ENCODE peak calls at places on chromosome 21, in seven cellular contexts. One of them, this sample, is unnamed.

GRCh38 chr21:27145134-27145798 is 178.4 kb upstream of the ADAMTS5 start:
- DNase-seq in AG04450: no peak
- DNase-seq in mammary epithelial cell: no peak
- DNase-seq in osteoblast: no peak
- DNase-seq in CD8-positive, alpha-beta memory T cell: no peak
- DNase-seq in IMR-90: no peak
- DNase-seq in tibial artery: no peak
- DNase-seq in this sample: no peak

GRCh38 chr21:34603002-34603709 is 11.8 kb downstream of the RCAN1 start:
- DNase-seq in AG04450: peak
- DNase-seq in mammary epithelial cell: peak
- DNase-seq in osteoblast: peak
- DNase-seq in CD8-positive, alpha-beta memory T cell: no peak
- DNase-seq in IMR-90: peak
- DNase-seq in tibial artery: peak
- DNase-seq in this sample: no peak

GRCh38 chr21:22476726-22477646 is 1478.8 kb downstream of the NCAM2 start:
- DNase-seq in AG04450: no peak
- DNase-seq in mammary epithelial cell: no peak
- DNase-seq in osteoblast: no peak
- DNase-seq in CD8-positive, alpha-beta memory T cell: no peak
- DNase-seq in IMR-90: no peak
- DNase-seq in tibial artery: no peak
- DNase-seq in this sample: no peak

GRCh38 chr21:34613679-34614442 is 1.1 kb downstream of the RCAN1 start:
- DNase-seq in AG04450: no peak
- DNase-seq in mammary epithelial cell: peak
- DNase-seq in osteoblast: peak
- DNase-seq in CD8-positive, alpha-beta memory T cell: no peak
- DNase-seq in IMR-90: peak
- DNase-seq in tibial artery: no peak
- DNase-seq in this sample: no peak

GRCh38 chr21:35575280-35575915 is 484.9 kb downstream of the SETD4 start:
- DNase-seq in AG04450: peak
- DNase-seq in mammary epithelial cell: peak
- DNase-seq in osteoblast: no peak
- DNase-seq in CD8-positive, alpha-beta memory T cell: no peak
- DNase-seq in IMR-90: peak
- DNase-seq in tibial artery: no peak
- DNase-seq in this sample: no peak

GRCh38 chr21:16040601-16041000 is 310.8 kb downstream of the USP25 start:
- DNase-seq in AG04450: no peak
- DNase-seq in mammary epithelial cell: peak
- DNase-seq in osteoblast: no peak
- DNase-seq in CD8-positive, alpha-beta memory T cell: no peak
- DNase-seq in IMR-90: peak
- DNase-seq in tibial artery: no peak
- DNase-seq in this sample: no peak

GRCh38 chr21:17391811-17392340 is 121.0 kb upstream of the CXADR start:
- DNase-seq in AG04450: no peak
- DNase-seq in mammary epithelial cell: no peak
- DNase-seq in osteoblast: no peak
- DNase-seq in CD8-positive, alpha-beta memory T cell: no peak
- DNase-seq in IMR-90: no peak
- DNase-seq in tibial artery: no peak
- DNase-seq in this sample: no peak

GRCh38 chr21:15826147-15826780 is 96.5 kb downstream of the USP25 start:
- DNase-seq in AG04450: no peak
- DNase-seq in mammary epithelial cell: peak
- DNase-seq in osteoblast: no peak
- DNase-seq in CD8-positive, alpha-beta memory T cell: no peak
- DNase-seq in IMR-90: peak
- DNase-seq in tibial artery: no peak
- DNase-seq in this sample: no peak

GRCh38 chr21:41899431-41900202 is 20.5 kb upstream of the PRDM15 start:
- DNase-seq in AG04450: no peak
- DNase-seq in mammary epithelial cell: no peak
- DNase-seq in osteoblast: no peak
- DNase-seq in CD8-positive, alpha-beta memory T cell: no peak
- DNase-seq in IMR-90: no peak
- DNase-seq in tibial artery: no peak
- DNase-seq in this sample: no peak

GRCh38 chr21:9763807-9764206 is 757.6 kb upstream of the TPTE start:
- DNase-seq in AG04450: no peak
- DNase-seq in mammary epithelial cell: no peak
- DNase-seq in osteoblast: no peak
- DNase-seq in CD8-positive, alpha-beta memory T cell: no peak
- DNase-seq in IMR-90: no peak
- DNase-seq in tibial artery: no peak
- DNase-seq in this sample: no peak

GRCh38 chr21:35783686-35784085 is 276.6 kb downstream of the SETD4 start:
- DNase-seq in AG04450: no peak
- DNase-seq in mammary epithelial cell: peak
- DNase-seq in osteoblast: no peak
- DNase-seq in CD8-positive, alpha-beta memory T cell: no peak
- DNase-seq in IMR-90: no peak
- DNase-seq in tibial artery: no peak
- DNase-seq in this sample: no peak

GRCh38 chr21:29149771-29150425 is 19.5 kb downstream of the MAP3K7CL start:
- DNase-seq in AG04450: peak
- DNase-seq in mammary epithelial cell: no peak
- DNase-seq in osteoblast: no peak
- DNase-seq in CD8-positive, alpha-beta memory T cell: no peak
- DNase-seq in IMR-90: peak
- DNase-seq in tibial artery: no peak
- DNase-seq in this sample: no peak

GRCh38 chr21:41659791-41660560 is 106.9 kb downstream of the RIPK4 start:
- DNase-seq in AG04450: no peak
- DNase-seq in mammary epithelial cell: no peak
- DNase-seq in osteoblast: peak
- DNase-seq in CD8-positive, alpha-beta memory T cell: no peak
- DNase-seq in IMR-90: peak
- DNase-seq in tibial artery: peak
- DNase-seq in this sample: no peak

GRCh38 chr21:30257773-30258172 is 25.0 kb downstream of the KRTAP24-1 start:
- DNase-seq in AG04450: no peak
- DNase-seq in mammary epithelial cell: peak
- DNase-seq in osteoblast: peak
- DNase-seq in CD8-positive, alpha-beta memory T cell: no peak
- DNase-seq in IMR-90: no peak
- DNase-seq in tibial artery: no peak
- DNase-seq in this sample: no peak

GRCh38 chr21:18164933-18165332 is 79.7 kb upstream of the CHODL start:
- DNase-seq in AG04450: no peak
- DNase-seq in mammary epithelial cell: no peak
- DNase-seq in osteoblast: no peak
- DNase-seq in CD8-positive, alpha-beta memory T cell: no peak
- DNase-seq in IMR-90: no peak
- DNase-seq in tibial artery: no peak
- DNase-seq in this sample: no peak

GRCh38 chr21:35204850-35205564 is 155.9 kb upstream of the RUNX1 start:
- DNase-seq in AG04450: peak
- DNase-seq in mammary epithelial cell: no peak
- DNase-seq in osteoblast: peak
- DNase-seq in CD8-positive, alpha-beta memory T cell: no peak
- DNase-seq in IMR-90: peak
- DNase-seq in tibial artery: peak
- DNase-seq in this sample: no peak

GRCh38 chr21:18298228-18298627 is 53.6 kb downstream of the CHODL start:
- DNase-seq in AG04450: no peak
- DNase-seq in mammary epithelial cell: no peak
- DNase-seq in osteoblast: no peak
- DNase-seq in CD8-positive, alpha-beta memory T cell: no peak
- DNase-seq in IMR-90: no peak
- DNase-seq in tibial artery: no peak
- DNase-seq in this sample: no peak

GRCh38 chr21:41419921-41420862 is 5.8 kb upstream of the MX1 start:
- DNase-seq in AG04450: peak
- DNase-seq in mammary epithelial cell: peak
- DNase-seq in osteoblast: peak
- DNase-seq in CD8-positive, alpha-beta memory T cell: peak
- DNase-seq in IMR-90: peak
- DNase-seq in tibial artery: peak
- DNase-seq in this sample: peak

GRCh38 chr21:41956926-41957729 is 3.3 kb upstream of the C2CD2 start:
- DNase-seq in AG04450: peak
- DNase-seq in mammary epithelial cell: peak
- DNase-seq in osteoblast: peak
- DNase-seq in CD8-positive, alpha-beta memory T cell: no peak
- DNase-seq in IMR-90: peak
- DNase-seq in tibial artery: no peak
- DNase-seq in this sample: no peak

DNA sequence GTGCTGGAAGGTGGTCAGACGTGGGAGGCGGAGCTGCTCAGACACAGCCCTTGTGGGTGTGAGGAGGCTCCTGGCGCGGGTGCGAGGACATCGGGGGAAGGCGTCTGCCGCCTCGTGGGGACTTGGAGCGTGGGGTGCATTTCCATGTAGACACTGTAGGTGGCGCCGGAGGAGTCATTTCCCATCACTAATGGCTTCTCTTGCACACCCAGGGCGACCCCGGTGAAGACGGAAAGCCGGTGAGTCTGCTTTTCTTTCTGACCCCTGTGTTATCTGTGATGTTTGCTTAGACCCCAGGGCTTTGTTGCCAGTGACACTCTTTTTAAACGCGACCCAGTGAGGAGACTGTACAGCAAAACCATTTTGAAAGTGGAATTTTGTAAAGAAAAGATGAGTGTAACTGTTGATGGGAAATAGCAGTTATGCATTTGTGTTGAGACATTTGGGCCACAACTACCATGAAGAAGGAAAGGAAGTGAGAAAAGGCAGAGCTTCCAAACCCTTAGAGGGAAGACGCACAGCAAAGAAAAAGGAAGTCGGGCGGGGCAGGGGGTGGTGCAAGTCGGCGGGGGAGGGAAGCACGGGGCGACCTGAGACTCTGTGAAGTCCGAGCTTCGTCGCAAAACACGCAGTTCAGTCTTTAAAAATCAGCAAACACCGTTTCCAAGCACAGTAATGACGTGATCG is 64.0 kb downstream of the SLC19A1 start:
- DNase-seq in AG04450: no peak
- DNase-seq in mammary epithelial cell: no peak
- DNase-seq in osteoblast: peak
- DNase-seq in CD8-positive, alpha-beta memory T cell: peak
- DNase-seq in IMR-90: peak
- DNase-seq in tibial artery: peak
- DNase-seq in this sample: peak
- H3K4me3 ChIP-seq in AG04450: no peak
- H3K4me3 ChIP-seq in mammary epithelial cell: no peak
- H3K4me3 ChIP-seq in osteoblast: peak
- H3K4me3 ChIP-seq in CD8-positive, alpha-beta memory T cell: peak
- H3K4me3 ChIP-seq in IMR-90: no peak
- H3K4me3 ChIP-seq in tibial artery: no peak
- H3K4me3 ChIP-seq in this sample: peak

GRCh38 chr21:43277481-43278351 is 108.9 kb downstream of the CRYAA start:
- DNase-seq in AG04450: no peak
- DNase-seq in mammary epithelial cell: no peak
- DNase-seq in osteoblast: peak
- DNase-seq in CD8-positive, alpha-beta memory T cell: no peak
- DNase-seq in IMR-90: no peak
- DNase-seq in tibial artery: no peak
- DNase-seq in this sample: no peak
- H3K27ac ChIP-seq in AG04450: no peak
- H3K27ac ChIP-seq in mammary epithelial cell: no peak
- H3K27ac ChIP-seq in osteoblast: no peak
- H3K27ac ChIP-seq in CD8-positive, alpha-beta memory T cell: no peak
- H3K27ac ChIP-seq in IMR-90: no peak
- H3K27ac ChIP-seq in tibial artery: no peak
- H3K27ac ChIP-seq in this sample: no peak

DNA sequence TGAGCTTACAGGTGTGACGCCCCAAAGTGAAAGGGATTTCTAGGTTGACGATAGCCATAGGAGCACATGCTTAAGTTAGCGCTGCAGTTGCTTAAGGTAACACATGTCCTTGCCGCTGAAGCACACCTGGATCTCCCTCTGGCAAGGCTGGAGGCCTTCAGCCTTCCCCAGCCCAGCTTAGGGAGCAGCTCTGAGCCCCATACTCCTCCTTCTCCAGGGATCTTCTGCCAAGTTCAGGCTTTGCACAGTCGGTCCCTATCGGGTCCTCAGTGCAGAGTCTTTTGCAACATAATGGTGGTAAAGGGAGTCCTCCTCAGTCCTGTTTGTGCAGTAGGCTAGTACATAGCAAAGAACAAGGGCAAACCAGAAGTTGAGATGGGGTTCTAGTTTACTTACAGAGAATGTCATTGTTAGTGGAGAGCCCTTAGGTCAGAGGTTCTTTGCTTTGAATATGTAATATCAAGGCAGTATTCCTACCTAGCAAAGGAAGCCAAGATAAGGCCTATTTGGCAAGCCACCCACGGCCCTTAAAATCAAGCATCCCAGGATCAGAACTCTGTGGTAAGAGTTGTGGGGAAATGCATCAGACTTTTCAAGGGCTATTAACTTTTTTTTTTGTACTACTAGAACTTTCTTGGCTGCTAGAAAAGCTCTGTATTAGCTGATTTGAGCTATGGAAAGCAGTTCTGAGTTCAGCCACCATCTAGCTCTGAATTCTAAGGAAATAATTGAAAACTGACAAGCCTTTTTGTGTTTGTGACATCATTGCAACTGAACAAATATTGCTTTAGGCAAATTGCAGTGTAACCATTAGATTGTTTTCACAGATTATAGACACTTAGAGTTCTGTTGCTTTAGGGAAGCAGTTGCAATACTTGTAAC is 1.4 kb downstream of the EVA1C start:
- DNase-seq in AG04450: no peak
- DNase-seq in mammary epithelial cell: peak
- DNase-seq in osteoblast: peak
- DNase-seq in CD8-positive, alpha-beta memory T cell: no peak
- DNase-seq in IMR-90: no peak
- DNase-seq in tibial artery: peak
- DNase-seq in this sample: no peak
- H3K4me3 ChIP-seq in AG04450: peak
- H3K4me3 ChIP-seq in mammary epithelial cell: peak
- H3K4me3 ChIP-seq in osteoblast: peak
- H3K4me3 ChIP-seq in CD8-positive, alpha-beta memory T cell: no peak
- H3K4me3 ChIP-seq in IMR-90: no peak
- H3K4me3 ChIP-seq in tibial artery: peak
- H3K4me3 ChIP-seq in this sample: no peak

DNA sequence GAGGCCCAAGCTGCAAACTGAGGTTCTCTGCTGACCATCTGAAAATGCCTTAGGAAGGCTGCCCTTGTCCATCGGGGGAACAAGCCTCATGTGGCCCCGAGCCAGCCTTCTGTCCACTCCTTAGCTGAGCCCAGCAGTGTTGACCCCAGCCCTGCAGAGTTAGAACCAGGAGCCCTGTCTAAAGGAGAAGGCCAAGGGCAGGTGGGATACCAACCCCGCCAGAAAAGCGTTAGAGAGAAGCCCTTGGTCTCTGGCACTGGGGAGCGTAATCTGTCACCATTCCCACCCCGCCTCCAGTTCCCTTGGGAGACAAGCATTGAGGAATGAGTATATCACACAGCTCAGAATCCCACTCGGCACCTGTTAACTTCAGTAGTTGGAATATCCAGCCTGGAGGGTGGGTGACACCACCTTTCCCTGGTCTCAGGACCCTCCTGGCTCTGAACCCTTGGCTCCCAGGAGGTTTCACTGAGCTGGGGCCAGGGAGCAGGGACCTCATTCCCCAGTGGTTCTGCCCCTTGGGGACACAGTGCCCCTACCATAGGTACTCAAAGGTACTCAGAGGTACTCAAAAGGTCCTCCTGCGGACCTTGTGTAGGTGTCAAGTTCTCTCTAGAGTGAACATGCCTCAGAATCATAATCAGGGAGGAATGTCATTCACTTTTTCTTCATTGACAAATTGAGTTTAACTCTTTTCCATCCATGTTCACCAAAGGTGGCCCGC is 16.4 kb downstream of the ETS2 start:
- DNase-seq in AG04450: no peak
- DNase-seq in mammary epithelial cell: no peak
- DNase-seq in osteoblast: no peak
- DNase-seq in CD8-positive, alpha-beta memory T cell: no peak
- DNase-seq in IMR-90: no peak
- DNase-seq in tibial artery: no peak
- DNase-seq in this sample: no peak
- H3K27ac ChIP-seq in AG04450: peak
- H3K27ac ChIP-seq in mammary epithelial cell: no peak
- H3K27ac ChIP-seq in osteoblast: no peak
- H3K27ac ChIP-seq in CD8-positive, alpha-beta memory T cell: no peak
- H3K27ac ChIP-seq in IMR-90: peak
- H3K27ac ChIP-seq in tibial artery: peak
- H3K27ac ChIP-seq in this sample: no peak